ENCODE peak calls at places on chromosomes 7 and 10, in ten cellular contexts. N, H, F, P, Z, E, S, W, U and O are unnamed samples.
A peak's percentile ranks its signal among the peaks of the same experiment; 100 is the strongest.

GRCh38 chr10:133349160-133349568 is 2.0 kb downstream of the PRAP1 start:
- DNase-seq in N (no peak), W (no peak), P (no peak), E (no peak), S (no peak), H (no peak), F (no peak), U (no peak), Z (no peak), O (no peak)

GRCh38 chr10:32377458-32378370 is 30.8 kb upstream of the EPC1 start:
- DNase-seq in E (peak; percentile 10), H (peak; percentile 51), U (peak; percentile 63), Z (no peak), S (peak; percentile 24), N (no peak), F (peak; percentile 37), W (no peak), P (no peak), O (peak; percentile 77)

GRCh38 chr10:43308986-43309385 is 42.1 kb upstream of the RASGEF1A start:
- DNase-seq in E (no peak), W (no peak), F (no peak), P (no peak), H (peak; percentile 92), N (no peak), S (peak; percentile 36), Z (no peak), U (peak; percentile 67), O (no peak)

GRCh38 chr7:99201027-99201426 is 6.9 kb downstream of the KPNA7 start:
- DNase-seq in H (peak; percentile 60), E (no peak), N (no peak), F (no peak), Z (no peak), W (peak; percentile 63), P (no peak), U (no peak), S (no peak), O (no peak)

GRCh38 chr10:111076191-111076681 is 593 bp upstream of the ADRA2A start:
- DNase-seq in E (peak; percentile 26), H (peak; percentile 55), U (peak; percentile 67), N (peak; percentile 74), S (peak; percentile 76), F (peak; percentile 93), W (peak; percentile 87), P (peak; percentile 63), Z (peak; percentile 14), O (peak; percentile 29)

GRCh38 chr10:13351340-13351915 is 3.3 kb upstream of the SEPHS1 start:
- DNase-seq in S (no peak), P (peak; percentile 82), U (no peak), N (no peak), W (peak; percentile 55), F (no peak), H (no peak), E (peak; percentile 23), Z (peak; percentile 17), O (peak; percentile 71)

GRCh38 chr7:127809285-127809702 is 157.3 kb downstream of the SND1 start:
- DNase-seq in S (no peak), U (no peak), F (peak; percentile 54), Z (no peak), P (no peak), W (peak; percentile 92), E (no peak), H (peak; percentile 24), N (no peak), O (no peak)

GRCh38 chr7:31948041-31948440 is 122.2 kb downstream of the PDE1C start:
- DNase-seq in F (no peak), H (peak; percentile 63), N (no peak), E (no peak), S (peak; percentile 14), P (no peak), U (peak; percentile 92), Z (no peak), W (no peak), O (no peak)

GRCh38 chr10:48493083-48493871 is 111.6 kb downstream of the ARHGAP22 start:
- DNase-seq in Z (no peak), P (no peak), N (no peak), H (no peak), S (no peak), E (no peak), U (no peak), F (peak; percentile 73), W (peak; percentile 51), O (no peak)

GRCh38 chr10:59880019-59880717 is 26.2 kb downstream of the CCDC6 start:
- DNase-seq in S (no peak), P (no peak), Z (no peak), E (no peak), F (no peak), N (no peak), H (no peak), W (peak; percentile 1), U (no peak), O (no peak)

GRCh38 chr7:95811846-95812445 is 39.6 kb downstream of the DYNC1I1 start:
- DNase-seq in H (no peak), P (no peak), S (no peak), N (no peak), U (no peak), Z (no peak), E (no peak), F (peak; percentile 5), W (no peak), O (no peak)

GRCh38 chr10:115801987-115802386 is 471.0 kb downstream of the GFRA1 start:
- DNase-seq in P (no peak), E (no peak), F (no peak), W (no peak), S (no peak), Z (no peak), U (no peak), H (no peak), N (no peak), O (no peak)

GRCh38 chr7:140029072-140029471 is 33.7 kb downstream of the PARP12 start:
- DNase-seq in S (no peak), E (no peak), H (no peak), N (no peak), U (no peak), W (no peak), P (no peak), F (no peak), Z (no peak), O (no peak)

GRCh38 chr10:95048206-95048605 is 21.1 kb downstream of the CYP2C8 start:
- DNase-seq in S (no peak), E (no peak), H (no peak), F (no peak), W (no peak), N (no peak), U (no peak), P (no peak), Z (no peak), O (no peak)

GRCh38 chr10:102661614-102662133 is 17.4 kb downstream of the TRIM8 start:
- DNase-seq in E (no peak), P (no peak), W (no peak), Z (no peak), H (no peak), S (no peak), F (no peak), U (no peak), N (no peak), O (no peak)

GRCh38 chr7:138186951-138187351 is 110.7 kb downstream of the AKR1D1 start:
- DNase-seq in F (no peak), W (peak; percentile 77), H (peak; percentile 86), Z (no peak), P (no peak), E (no peak), U (no peak), N (no peak), S (no peak), O (no peak)

GRCh38 chr7:143884978-143885559 is 16.9 kb downstream of the TCAF1 start:
- DNase-seq in Z (no peak), U (peak; percentile 9), W (peak; percentile 91), H (peak; percentile 85), E (no peak), S (no peak), P (no peak), F (peak; percentile 97), N (peak; percentile 72), O (no peak)

GRCh38 chr10:75696536-75696935 is 265.1 kb downstream of the LRMDA start:
- DNase-seq in Z (no peak), E (no peak), S (no peak), W (no peak), H (no peak), N (no peak), F (no peak), U (no peak), P (no peak), O (no peak)

GRCh38 chr7:31939076-31939475 is 131.1 kb downstream of the PDE1C start:
- DNase-seq in E (no peak), W (no peak), N (no peak), Z (no peak), S (no peak), H (no peak), F (no peak), P (no peak), U (no peak), O (no peak)

GRCh38 chr10:11242443-11243386 is 225.0 kb downstream of the CELF2 start:
- DNase-seq in S (no peak), F (no peak), W (no peak), H (peak; percentile 38), Z (no peak), N (no peak), E (no peak), U (peak; percentile 25), P (no peak), O (no peak)

GRCh38 chr10:44962870-44963738 is 3.5 kb downstream of the RASSF4 start:
- DNase-seq in H (no peak), N (no peak), F (no peak), Z (no peak), U (peak; percentile 62), W (peak; percentile 92), E (no peak), S (no peak), P (no peak), O (no peak)

GRCh38 chr10:9342865-9343450 is 1288.5 kb downstream of the GATA3 start:
- DNase-seq in H (peak; percentile 56), Z (no peak), P (no peak), W (no peak), F (peak; percentile 31), E (no peak), S (no peak), U (peak; percentile 9), N (no peak), O (peak; percentile 48)

GRCh38 chr10:126468876-126469643 is 80.8 kb upstream of the ADAM12 start:
- DNase-seq in N (no peak), U (no peak), F (no peak), W (no peak), P (no peak), H (peak; percentile 34), Z (no peak), S (no peak), E (no peak), O (no peak)

GRCh38 chr10:92405006-92405924 is 114.3 kb downstream of the MARCHF5 start:
- DNase-seq in F (no peak), U (no peak), S (no peak), H (no peak), E (no peak), W (peak; percentile 61), Z (no peak), N (no peak), P (no peak), O (no peak)

GRCh38 chr7:66929170-66929569 is 8.1 kb downstream of the TMEM248 start:
- DNase-seq in Z (no peak), W (no peak), N (no peak), U (no peak), E (no peak), H (no peak), S (no peak), P (no peak), F (no peak), O (no peak)

GRCh38 chr10:29668628-29669027 is 33.9 kb upstream of the SVIL start:
- DNase-seq in N (no peak), U (no peak), Z (no peak), P (no peak), F (no peak), E (no peak), S (no peak), W (no peak), H (no peak), O (no peak)

GRCh38 chr7:3239291-3239691 is 61.8 kb upstream of the SDK1 start:
- DNase-seq in W (no peak), S (peak; percentile 61), E (no peak), H (no peak), F (no peak), Z (no peak), P (no peak), N (no peak), U (no peak), O (no peak)

GRCh38 chr7:55071411-55072188 is 52.8 kb downstream of the EGFR start:
- DNase-seq in W (no peak), Z (no peak), S (no peak), N (no peak), P (no peak), H (peak; percentile 71), U (no peak), E (no peak), F (no peak), O (no peak)